ENCODE peak calls at places on chromosome 4, in five cellular contexts. C is heart left ventricle, V is EL, X is fibroblast of the aortic adventitia, F is NCI-H2081. K is an unnamed sample.

GRCh38 chr4:29047341-29048041 is 1672.7 kb upstream of the PCDH7 start:
- DNase-seq in V (no peak), F (no peak), X (no peak), C (peak; percentile 13), K (no peak)

GRCh38 chr4:106266201-106266600 is 49.8 kb downstream of the TBCK start:
- DNase-seq in F (peak; percentile 25), V (peak; percentile 52), X (peak; percentile 78), C (no peak), K (peak; percentile 9)

GRCh38 chr4:972651-973424 is 531 bp downstream of the DGKQ start:
- DNase-seq in X (peak; percentile 12), F (no peak), V (peak; percentile 30), C (peak; percentile 46), K (no peak)

GRCh38 chr4:145307763-145308430 is 127.5 kb upstream of the OTUD4 start:
- DNase-seq in V (no peak), X (no peak), C (no peak), F (no peak), K (no peak)

GRCh38 chr4:141636771-141637460 is 533 bp downstream of the IL15 start:
- DNase-seq in C (peak; percentile 37), X (peak; percentile 57), F (peak; percentile 38), V (peak; percentile 72), K (peak; percentile 16)

GRCh38 chr4:151745727-151746231 is 15.0 kb downstream of the GATB start:
- DNase-seq in X (peak; percentile 35), C (no peak), V (no peak), F (no peak), K (no peak)

GRCh38 chr4:55947254-55947882 is 1.4 kb upstream of the CEP135 start:
- DNase-seq in V (peak; percentile 19), X (peak; percentile 21), F (no peak), C (no peak), K (no peak)

GRCh38 chr4:181137351-181137750 is 1105.9 kb upstream of the TENM3 start:
- DNase-seq in C (no peak), F (no peak), V (no peak), X (no peak), K (no peak)

GRCh38 chr4:951186-951585 is 18.9 kb downstream of the TMEM175 start:
- DNase-seq in X (no peak), V (no peak), F (no peak), C (no peak), K (no peak)

GRCh38 chr4:29560452-29560851 is 1159.7 kb upstream of the PCDH7 start:
- DNase-seq in C (no peak), V (no peak), F (no peak), X (no peak), K (no peak)

GRCh38 chr4:144582105-144582850 is 63.7 kb upstream of the HHIP start:
- DNase-seq in V (peak; percentile 61), F (no peak), X (peak; percentile 63), C (no peak), K (no peak)

GRCh38 chr4:41933997-41934812 is 1.0 kb upstream of the TMEM33 start:
- DNase-seq in C (no peak), X (no peak), V (no peak), F (peak; percentile 86), K (no peak)

GRCh38 chr4:22190855-22191254 is 242.3 kb upstream of the KCNIP4 start:
- DNase-seq in C (no peak), V (peak; percentile 90), F (no peak), X (peak; percentile 93), K (no peak)

GRCh38 chr4:74228691-74229640 is 71.0 kb downstream of the MTHFD2L start:
- DNase-seq in F (peak; percentile 34), C (peak; percentile 41), X (peak; percentile 80), V (peak; percentile 83), K (peak; percentile 28)

GRCh38 chr4:147071341-147071740 is 125.7 kb upstream of the TTC29 start:
- DNase-seq in F (no peak), X (no peak), C (no peak), V (no peak), K (no peak)